ENCODE peak calls at places on chromosomes 11 and 22, in eight cellular contexts. K is PC-9; N is K562; H is fibroblast of lung; M is aorta; L is effector memory CD4-positive, alpha-beta T cell; J is CD8-positive, alpha-beta T cell; Z is stomach. X is an unnamed sample.

GRCh38 chr11:74138572-74138971 is 32.2 kb downstream of the C2CD3 start:
- DNase-seq in K (peak; percentile 67), N (peak; percentile 32), H (peak; percentile 99), M (no peak), L (no peak), J (no peak), Z (no peak), X (peak; percentile 66)

GRCh38 chr11:111361082-111361801 is 17.8 kb downstream of the POU2AF1 start:
- DNase-seq in K (no peak), N (no peak), H (no peak), M (no peak), L (no peak), J (no peak), Z (no peak), X (no peak)

GRCh38 chr22:24937114-24937513 is 9.4 kb downstream of the LHFPL7 start:
- DNase-seq in K (no peak), N (no peak), H (peak; percentile 7), M (no peak), L (no peak), J (no peak), Z (no peak), X (peak; percentile 29)

GRCh38 chr11:126719740-126720139 is 280.8 kb downstream of the KIRREL3 start:
- DNase-seq in K (no peak), N (no peak), H (no peak), M (no peak), L (no peak), J (no peak), Z (no peak), X (no peak)

GRCh38 chr11:9704037-9704436 is 40.2 kb downstream of the SWAP70 start:
- DNase-seq in K (no peak), N (no peak), H (no peak), M (no peak), L (no peak), J (no peak), Z (no peak), X (no peak)

GRCh38 chr11:124402326-124402922 is 3.6 kb upstream of the OR8B3 start:
- DNase-seq in K (peak; percentile 40), N (peak; percentile 60), H (peak; percentile 77), M (peak; percentile 69), L (no peak), J (no peak), Z (peak; percentile 30), X (peak; percentile 93)

GRCh38 chr11:18277560-18278271 is 11.7 kb downstream of the SAA1 start:
- DNase-seq in K (no peak), N (no peak), H (no peak), M (peak; percentile 55), L (no peak), J (no peak), Z (no peak), X (peak; percentile 65)

GRCh38 chr11:102632026-102632425 is 6.9 kb upstream of the MMP20 start:
- DNase-seq in K (no peak), N (no peak), H (peak; percentile 21), M (no peak), L (no peak), J (no peak), Z (no peak), X (no peak)

GRCh38 chr22:37229805-37230672 is 14.0 kb downstream of the RAC2 start:
- DNase-seq in K (peak; percentile 67), N (peak; percentile 61), H (peak; percentile 74), M (peak; percentile 80), L (peak; percentile 87), J (peak; percentile 80), Z (peak; percentile 67), X (no peak)

GRCh38 chr22:45756558-45756957 is 84.9 kb downstream of the ATXN10 start:
- DNase-seq in K (no peak), N (no peak), H (no peak), M (no peak), L (no peak), J (no peak), Z (no peak), X (no peak)

GRCh38 chr22:16955678-16956210 is 52.3 kb downstream of the GAB4 start:
- DNase-seq in K (no peak), N (peak; percentile 26), H (no peak), M (no peak), L (no peak), J (no peak), Z (no peak), X (no peak)

GRCh38 chr11:115264278-115264677 is 239.9 kb downstream of the CADM1 start:
- DNase-seq in K (no peak), N (no peak), H (no peak), M (no peak), L (no peak), J (no peak), Z (no peak), X (no peak)

GRCh38 chr11:33722579-33723234 is 13.5 kb downstream of the CD59 start:
- DNase-seq in K (peak; percentile 70), N (peak; percentile 45), H (peak; percentile 82), M (peak; percentile 64), L (no peak), J (no peak), Z (no peak), X (no peak)

GRCh38 chr11:38246451-38246850 is 1648.4 kb upstream of the RAG2 start:
- DNase-seq in K (no peak), N (no peak), H (no peak), M (no peak), L (no peak), J (no peak), Z (no peak), X (no peak)

GRCh38 chr22:50573491-50574382 is 4.5 kb downstream of the CPT1B start:
- DNase-seq in K (no peak), N (no peak), H (no peak), M (peak; percentile 33), L (no peak), J (no peak), Z (no peak), X (no peak)

GRCh38 chr22:39705386-39705785 is 134.8 kb downstream of the CACNA1I start:
- DNase-seq in K (no peak), N (no peak), H (no peak), M (no peak), L (no peak), J (no peak), Z (no peak), X (no peak)

GRCh38 chr22:31229402-31230140 is 17.5 kb downstream of the LIMK2 start:
- DNase-seq in K (no peak), N (no peak), H (peak; percentile 52), M (peak; percentile 74), L (no peak), J (no peak), Z (peak; percentile 81), X (peak; percentile 68)
- H3K4me1 ChIP-seq in K (peaks cover 17% of the 10 kb centered on the region), N (no peaks in the 10 kb centered on the region), H (peaks cover 7% of the 10 kb centered on the region), M (no peaks in the 10 kb centered on the region), L (peaks cover 26% of the 10 kb centered on the region), J (peaks cover 25% of the 10 kb centered on the region), Z (peaks cover 66% of the 10 kb centered on the region), X (peaks cover 6% of the 10 kb centered on the region)

DNA sequence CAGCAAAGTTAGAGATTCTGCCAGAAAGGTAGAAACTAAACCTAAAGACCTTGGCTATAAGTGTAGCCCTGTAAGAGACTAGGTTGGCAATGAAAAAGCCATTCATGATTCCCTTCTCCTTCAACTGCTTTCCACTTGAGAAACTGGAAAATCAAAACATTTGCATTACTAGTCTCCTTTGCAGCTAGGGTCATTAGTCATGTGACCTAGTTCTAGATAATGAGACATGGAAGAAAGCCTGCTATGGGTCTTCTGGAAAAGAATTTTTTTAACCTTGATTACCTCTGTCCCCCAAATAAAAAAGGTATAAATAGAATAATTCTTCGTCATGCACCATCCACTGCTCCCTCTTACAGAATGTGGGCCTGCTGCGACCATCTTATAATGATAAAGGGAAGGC is 80.1 kb downstream of the SOX6 start:
- DNase-seq in K (no peak), N (no peak), H (no peak), M (no peak), L (no peak), J (no peak), Z (no peak), X (no peak)
- H3K9me3 ChIP-seq in K (no peaks in the 10 kb centered on the region), N (no peaks in the 10 kb centered on the region), H (no peaks in the 10 kb centered on the region), M (no peaks in the 10 kb centered on the region), L (no peaks in the 10 kb centered on the region), J (no peaks in the 10 kb centered on the region), Z (no peaks in the 10 kb centered on the region), X (no peaks in the 10 kb centered on the region)

GRCh38 chr11:2198621-2199365 is 27.2 kb upstream of the TH start:
- DNase-seq in K (no peak), N (no peak), H (no peak), M (peak; percentile 34), L (no peak), J (no peak), Z (no peak), X (no peak)
- H3K27me3 ChIP-seq in K (no peaks in the 10 kb centered on the region), N (no peaks in the 10 kb centered on the region), H (no peaks in the 10 kb centered on the region), M (no peaks in the 10 kb centered on the region), L (no peaks in the 10 kb centered on the region), J (no peaks in the 10 kb centered on the region), Z (peaks cover 20% of the 10 kb centered on the region), X (no peaks in the 10 kb centered on the region)

GRCh38 chr11:1919428-1920127 is at the start of gene TNNT3:
- DNase-seq in K (no peak), N (no peak), H (no peak), M (peak; percentile 53), L (no peak), J (no peak), Z (no peak), X (no peak)

GRCh38 chr11:1920909-1921575 is 1.5 kb downstream of the TNNT3 start:
- DNase-seq in K (no peak), N (no peak), H (no peak), M (peak; percentile 41), L (no peak), J (no peak), Z (no peak), X (no peak)

GRCh38 chr11:1921576-1922141 is 2.2 kb downstream of the TNNT3 start:
- DNase-seq in K (no peak), N (no peak), H (peak; percentile 7), M (peak; percentile 61), L (no peak), J (no peak), Z (no peak), X (peak; percentile 83)

GRCh38 chr11:1918436-1919315 is 827 bp upstream of the TNNT3 start:
- DNase-seq in K (no peak), N (no peak), H (no peak), M (no peak), L (no peak), J (no peak), Z (no peak), X (no peak)

DNA sequence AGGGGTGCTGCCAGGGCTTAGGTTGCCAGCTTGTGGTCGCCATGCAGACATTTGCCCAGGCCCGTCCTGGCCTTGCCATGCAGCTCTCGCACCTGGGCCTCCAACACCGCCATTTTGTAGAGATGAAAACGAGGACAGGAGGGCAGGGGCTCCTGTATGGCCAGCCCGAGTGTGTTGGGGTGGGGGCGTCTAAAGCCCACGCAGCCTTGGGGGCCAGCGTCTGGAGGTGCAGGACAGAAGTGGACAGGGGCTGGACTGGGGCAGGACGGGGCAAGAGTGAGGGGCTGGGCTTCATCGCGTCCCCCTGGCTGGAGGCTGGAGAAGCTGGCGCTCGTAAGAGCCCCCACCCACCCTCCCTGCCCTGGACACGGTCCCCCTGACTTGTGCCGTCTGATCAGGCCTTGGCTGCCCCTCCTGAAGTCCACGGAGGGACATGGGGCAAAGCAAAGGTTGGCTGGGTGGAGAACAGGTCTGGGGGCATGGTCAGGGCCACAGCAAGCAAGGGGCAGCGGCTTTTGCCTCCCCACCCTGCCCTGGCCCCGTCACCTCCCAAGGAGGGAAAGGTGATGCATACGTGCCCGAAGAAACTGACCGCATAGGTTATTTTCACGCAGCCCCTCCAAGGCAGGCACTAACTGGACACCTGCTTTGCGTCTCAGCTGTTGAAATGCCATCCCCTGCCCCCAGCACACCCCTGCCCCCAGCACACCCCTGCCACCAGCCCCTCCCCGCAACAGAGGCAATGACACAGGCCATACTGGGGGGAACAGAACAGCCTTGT is 815 bp downstream of the TNNT3 start:
- DNase-seq in K (no peak), N (no peak), H (no peak), M (peak; percentile 38), L (no peak), J (no peak), Z (no peak), X (no peak)
- H3K4me1 ChIP-seq in K (no peaks in the 10 kb centered on the region), N (peaks cover 35% of the 10 kb centered on the region), H (no peaks in the 10 kb centered on the region), M (no peaks in the 10 kb centered on the region), L (no peaks in the 10 kb centered on the region), J (peaks cover 11% of the 10 kb centered on the region), Z (peaks cover 16% of the 10 kb centered on the region), X (no peaks in the 10 kb centered on the region)

GRCh38 chr22:48753752-48754517 is 1073.7 kb downstream of the BRD1 start:
- DNase-seq in K (no peak), N (no peak), H (no peak), M (no peak), L (no peak), J (no peak), Z (peak; percentile 15), X (no peak)
- H3K9me3 ChIP-seq in K (no peaks in the 10 kb centered on the region), N (no peaks in the 10 kb centered on the region), H (peaks cover 2% of the 10 kb centered on the region), M (no peaks in the 10 kb centered on the region), L (no peaks in the 10 kb centered on the region), J (no peaks in the 10 kb centered on the region), Z (no peaks in the 10 kb centered on the region), X (no peaks in the 10 kb centered on the region)